ENCODE peak calls at places on chromosomes 3 and 15, in eight cellular contexts. G, B, E, A, Q, W, K and C are unnamed samples.

GRCh38 chr3:21839592-21839991 is 88.6 kb upstream of the ZNF385D start:
- DNase-seq in E (no peak), Q (no peak), K (peak), G (no peak), W (peak), B (no peak), A (no peak), C (peak)

GRCh38 chr15:98609144-98609852 is 39.0 kb upstream of the IGF1R start:
- DNase-seq in A (no peak), Q (no peak), G (no peak), B (no peak), W (peak), K (peak), E (no peak), C (peak)

GRCh38 chr15:86505951-86506350 is 426.3 kb downstream of the AGBL1 start:
- DNase-seq in G (no peak), A (no peak), Q (no peak), K (no peak), B (no peak), E (no peak), W (no peak), C (no peak)

GRCh38 chr3:13109516-13109915 is 36.3 kb upstream of the IQSEC1 start:
- DNase-seq in G (no peak), W (no peak), A (no peak), Q (no peak), E (no peak), K (no peak), B (peak), C (no peak)

GRCh38 chr3:116951610-116952009 is 242.0 kb downstream of the TUSC7 start:
- DNase-seq in K (no peak), E (no peak), G (no peak), W (no peak), Q (no peak), A (no peak), B (no peak), C (peak)

GRCh38 chr3:16916840-16917239 is 32.1 kb downstream of the PLCL2 start:
- DNase-seq in Q (no peak), E (no peak), G (no peak), W (no peak), B (no peak), A (no peak), K (no peak), C (no peak)

GRCh38 chr15:39426552-39427532 is 154.0 kb upstream of the THBS1 start:
- DNase-seq in Q (no peak), A (peak), K (peak), B (peak), W (peak), E (peak), G (no peak), C (peak)

GRCh38 chr3:112334709-112335108 is 1.8 kb downstream of the CD200 start:
- DNase-seq in W (no peak), B (no peak), G (no peak), Q (no peak), A (no peak), K (no peak), E (no peak), C (no peak)

GRCh38 chr3:97815149-97815917 is 6.5 kb upstream of the CRYBG3 start:
- DNase-seq in E (peak), B (peak), G (no peak), W (peak), Q (no peak), A (peak), K (peak), C (peak)

GRCh38 chr3:159950156-159950898 is 38.3 kb upstream of the IL12A start:
- DNase-seq in K (no peak), G (no peak), Q (no peak), W (no peak), A (no peak), B (no peak), E (no peak), C (no peak)

GRCh38 chr3:9169951-9170850 is 79.2 kb downstream of the SRGAP3 start:
- DNase-seq in K (no peak), B (no peak), G (no peak), Q (no peak), W (no peak), A (no peak), E (no peak), C (no peak)

GRCh38 chr15:101664303-101664913 is 12.2 kb upstream of the TM2D3 start:
- DNase-seq in E (no peak), W (no peak), Q (no peak), G (no peak), B (no peak), K (no peak), A (no peak), C (no peak)

GRCh38 chr3:50167069-50167781 is 12.1 kb downstream of the SEMA3F start:
- DNase-seq in E (no peak), A (no peak), W (no peak), G (no peak), B (no peak), Q (no peak), K (peak), C (peak)

GRCh38 chr3:134211797-134212196 is 38.9 kb downstream of the RYK start:
- DNase-seq in E (peak), B (no peak), K (peak), A (no peak), W (peak), Q (no peak), G (no peak), C (peak)

GRCh38 chr3:194139085-194139976 is 3.4 kb downstream of the HES1 start:
- DNase-seq in B (no peak), Q (peak), A (no peak), G (no peak), E (no peak), W (peak), K (peak), C (peak)

GRCh38 chr15:40282144-40282869 is 557 bp downstream of the ANKRD63 start:
- DNase-seq in G (no peak), K (no peak), A (peak), W (peak), Q (no peak), B (peak), E (peak), C (no peak)

GRCh38 chr3:125602752-125603649 is 7.7 kb upstream of the OSBPL11 start:
- DNase-seq in G (no peak), K (peak), W (peak), E (no peak), B (no peak), Q (no peak), A (no peak), C (peak)

GRCh38 chr3:195807681-195808121 is 4.0 kb downstream of the MUC4 start:
- DNase-seq in E (no peak), W (no peak), K (no peak), B (no peak), Q (no peak), A (no peak), G (no peak), C (no peak)

GRCh38 chr3:43995078-43995928 is 246.4 kb upstream of the TOPAZ1 start:
- DNase-seq in K (peak), G (no peak), Q (no peak), E (no peak), A (no peak), B (no peak), W (peak), C (no peak)

GRCh38 chr15:82934100-82934880 is 18.2 kb downstream of the HOMER2 start:
- DNase-seq in E (no peak), G (no peak), K (no peak), W (no peak), Q (no peak), B (no peak), A (no peak), C (no peak)

GRCh38 chr15:73081321-73081958 is 29.2 kb downstream of the NEO1 start:
- DNase-seq in Q (peak), K (peak), A (no peak), W (peak), E (no peak), B (no peak), G (peak), C (peak)

GRCh38 chr3:141476033-141476432 is 10.8 kb upstream of the RASA2 start:
- DNase-seq in B (no peak), A (no peak), E (no peak), K (no peak), Q (no peak), W (no peak), G (no peak), C (no peak)

GRCh38 chr15:82122754-82123400 is 77.1 kb upstream of the MEX3B start:
- DNase-seq in Q (peak), G (peak), A (no peak), E (no peak), W (peak), B (no peak), K (peak), C (peak)

GRCh38 chr15:28456476-28457395 is 76.0 kb downstream of the GOLGA8G start:
- DNase-seq in G (no peak), Q (no peak), K (no peak), E (peak), A (no peak), B (no peak), W (no peak), C (no peak)

GRCh38 chr3:50454671-50455070 is 48.8 kb downstream of the CACNA2D2 start:
- DNase-seq in A (no peak), W (no peak), Q (no peak), E (no peak), K (no peak), G (no peak), B (no peak), C (no peak)

GRCh38 chr15:97037080-97037479 is 706.6 kb downstream of the NR2F2 start:
- DNase-seq in E (no peak), W (peak), B (no peak), A (no peak), Q (no peak), K (no peak), G (no peak), C (peak)

GRCh38 chr3:97232635-97233034 is 418.2 kb downstream of the EPHA6 start:
- DNase-seq in Q (no peak), W (no peak), B (no peak), K (no peak), G (no peak), A (no peak), E (no peak), C (peak)

GRCh38 chr3:125115640-125116039 is 59.8 kb upstream of the HEG1 start:
- DNase-seq in K (peak), B (no peak), E (no peak), Q (no peak), W (peak), G (no peak), A (no peak), C (no peak)

GRCh38 chr3:128398586-128398985 is 68.1 kb downstream of the DNAJB8 start:
- DNase-seq in W (no peak), K (no peak), A (no peak), Q (no peak), B (no peak), G (no peak), E (no peak), C (no peak)

GRCh38 chr15:49082960-49083359 is 36.7 kb upstream of the SECISBP2L start:
- DNase-seq in E (no peak), A (no peak), B (no peak), G (peak), K (no peak), Q (no peak), W (peak), C (no peak)